ENCODE peak calls at places on chromosomes 7 and 10, in eight cellular contexts. One of them, this sample, is unnamed.
A peak's percentile ranks its signal among the peaks of the same experiment; 100 is the strongest.

GRCh38 chr7:70098133-70098561 is 499.9 kb downstream of the AUTS2 start:
- DNase-seq in fibroblast of mammary gland: no peak
- DNase-seq in kidney epithelial cell: no peak
- DNase-seq in activated T-cell treated with anti-CD3 and anti-CD28 coated beads for 4 hours: no peak
- DNase-seq in brain microvascular endothelial cell: no peak
- DNase-seq in midbrain: no peak
- DNase-seq in activated CD4-positive, alpha-beta T cell treated with anti-CD3 and anti-CD28 coated beads for 36 hours: no peak
- DNase-seq in T-cell: no peak
- DNase-seq in this sample: no peak

GRCh38 chr10:110864662-110865140 is 7.0 kb upstream of the PDCD4 start:
- DNase-seq in activated T-cell treated with anti-CD3 and anti-CD28 coated beads for 4 hours: no peak
- DNase-seq in activated CD4-positive, alpha-beta T cell treated with anti-CD3 and anti-CD28 coated beads for 36 hours: peak; percentile 65
- DNase-seq in kidney epithelial cell: no peak
- DNase-seq in T-cell: peak; percentile 79
- DNase-seq in fibroblast of mammary gland: peak; percentile 11
- DNase-seq in brain microvascular endothelial cell: no peak
- DNase-seq in midbrain: peak; percentile 15
- DNase-seq in this sample: no peak

GRCh38 chr10:3548702-3549101 is 236.3 kb downstream of the KLF6 start:
- DNase-seq in T-cell: no peak
- DNase-seq in midbrain: no peak
- DNase-seq in activated CD4-positive, alpha-beta T cell treated with anti-CD3 and anti-CD28 coated beads for 36 hours: no peak
- DNase-seq in activated T-cell treated with anti-CD3 and anti-CD28 coated beads for 4 hours: no peak
- DNase-seq in fibroblast of mammary gland: peak; percentile 44
- DNase-seq in kidney epithelial cell: no peak
- DNase-seq in brain microvascular endothelial cell: no peak
- DNase-seq in this sample: no peak

GRCh38 chr7:64893401-64893800 is 9.7 kb upstream of the ZNF273 start:
- DNase-seq in activated T-cell treated with anti-CD3 and anti-CD28 coated beads for 4 hours: no peak
- DNase-seq in brain microvascular endothelial cell: no peak
- DNase-seq in kidney epithelial cell: no peak
- DNase-seq in midbrain: no peak
- DNase-seq in T-cell: no peak
- DNase-seq in activated CD4-positive, alpha-beta T cell treated with anti-CD3 and anti-CD28 coated beads for 36 hours: no peak
- DNase-seq in fibroblast of mammary gland: no peak
- DNase-seq in this sample: no peak

GRCh38 chr7:388961-389701 is 99.2 kb downstream of the FOXL3 start:
- DNase-seq in fibroblast of mammary gland: no peak
- DNase-seq in activated CD4-positive, alpha-beta T cell treated with anti-CD3 and anti-CD28 coated beads for 36 hours: no peak
- DNase-seq in T-cell: no peak
- DNase-seq in activated T-cell treated with anti-CD3 and anti-CD28 coated beads for 4 hours: no peak
- DNase-seq in kidney epithelial cell: no peak
- DNase-seq in brain microvascular endothelial cell: no peak
- DNase-seq in midbrain: no peak
- DNase-seq in this sample: peak; percentile 59

GRCh38 chr10:116274141-116274861 is 1.3 kb upstream of the GFRA1 start:
- DNase-seq in activated CD4-positive, alpha-beta T cell treated with anti-CD3 and anti-CD28 coated beads for 36 hours: peak; percentile 11
- DNase-seq in kidney epithelial cell: no peak
- DNase-seq in T-cell: no peak
- DNase-seq in activated T-cell treated with anti-CD3 and anti-CD28 coated beads for 4 hours: no peak
- DNase-seq in brain microvascular endothelial cell: no peak
- DNase-seq in fibroblast of mammary gland: no peak
- DNase-seq in midbrain: no peak
- DNase-seq in this sample: no peak

GRCh38 chr7:44847509-44847919 is 373 bp downstream of the H2AZ2 start:
- DNase-seq in T-cell: peak; percentile 74
- DNase-seq in activated CD4-positive, alpha-beta T cell treated with anti-CD3 and anti-CD28 coated beads for 36 hours: peak; percentile 93
- DNase-seq in fibroblast of mammary gland: peak; percentile 78
- DNase-seq in brain microvascular endothelial cell: peak; percentile 80
- DNase-seq in kidney epithelial cell: peak; percentile 34
- DNase-seq in activated T-cell treated with anti-CD3 and anti-CD28 coated beads for 4 hours: peak; percentile 77
- DNase-seq in midbrain: peak; percentile 88
- DNase-seq in this sample: no peak

GRCh38 chr7:124322561-124322960 is 289.7 kb upstream of the TMEM229A start:
- DNase-seq in midbrain: no peak
- DNase-seq in activated T-cell treated with anti-CD3 and anti-CD28 coated beads for 4 hours: no peak
- DNase-seq in T-cell: no peak
- DNase-seq in kidney epithelial cell: no peak
- DNase-seq in brain microvascular endothelial cell: no peak
- DNase-seq in activated CD4-positive, alpha-beta T cell treated with anti-CD3 and anti-CD28 coated beads for 36 hours: no peak
- DNase-seq in fibroblast of mammary gland: no peak
- DNase-seq in this sample: no peak

GRCh38 chr7:92714767-92715166 is 121.6 kb downstream of the CDK6 start:
- DNase-seq in brain microvascular endothelial cell: no peak
- DNase-seq in fibroblast of mammary gland: no peak
- DNase-seq in activated CD4-positive, alpha-beta T cell treated with anti-CD3 and anti-CD28 coated beads for 36 hours: no peak
- DNase-seq in T-cell: no peak
- DNase-seq in activated T-cell treated with anti-CD3 and anti-CD28 coated beads for 4 hours: no peak
- DNase-seq in kidney epithelial cell: peak; percentile 44
- DNase-seq in midbrain: no peak
- DNase-seq in this sample: no peak

GRCh38 chr10:104268691-104269645 is at the start of gene GSTO2:
- DNase-seq in activated T-cell treated with anti-CD3 and anti-CD28 coated beads for 4 hours: peak; percentile 91
- DNase-seq in fibroblast of mammary gland: peak; percentile 97
- DNase-seq in brain microvascular endothelial cell: peak; percentile 95
- DNase-seq in midbrain: peak; percentile 98
- DNase-seq in T-cell: peak; percentile 98
- DNase-seq in kidney epithelial cell: peak; percentile 97
- DNase-seq in activated CD4-positive, alpha-beta T cell treated with anti-CD3 and anti-CD28 coated beads for 36 hours: peak; percentile 99
- DNase-seq in this sample: peak; percentile 100

GRCh38 chr7:158471716-158472115 is 115.9 kb downstream of the PTPRN2 start:
- DNase-seq in fibroblast of mammary gland: no peak
- DNase-seq in activated CD4-positive, alpha-beta T cell treated with anti-CD3 and anti-CD28 coated beads for 36 hours: no peak
- DNase-seq in T-cell: no peak
- DNase-seq in brain microvascular endothelial cell: no peak
- DNase-seq in activated T-cell treated with anti-CD3 and anti-CD28 coated beads for 4 hours: no peak
- DNase-seq in kidney epithelial cell: no peak
- DNase-seq in midbrain: no peak
- DNase-seq in this sample: no peak

GRCh38 chr10:9437131-9437530 is 1382.6 kb downstream of the GATA3 start:
- DNase-seq in fibroblast of mammary gland: peak; percentile 59
- DNase-seq in T-cell: no peak
- DNase-seq in midbrain: no peak
- DNase-seq in kidney epithelial cell: no peak
- DNase-seq in activated CD4-positive, alpha-beta T cell treated with anti-CD3 and anti-CD28 coated beads for 36 hours: no peak
- DNase-seq in activated T-cell treated with anti-CD3 and anti-CD28 coated beads for 4 hours: no peak
- DNase-seq in brain microvascular endothelial cell: peak; percentile 1
- DNase-seq in this sample: no peak

GRCh38 chr7:150448789-150449147 is 1.7 kb upstream of the GIMAP8 start:
- DNase-seq in kidney epithelial cell: no peak
- DNase-seq in T-cell: peak; percentile 77
- DNase-seq in fibroblast of mammary gland: peak; percentile 57
- DNase-seq in activated CD4-positive, alpha-beta T cell treated with anti-CD3 and anti-CD28 coated beads for 36 hours: peak; percentile 95
- DNase-seq in midbrain: peak; percentile 80
- DNase-seq in brain microvascular endothelial cell: peak; percentile 65
- DNase-seq in activated T-cell treated with anti-CD3 and anti-CD28 coated beads for 4 hours: peak; percentile 84
- DNase-seq in this sample: no peak

GRCh38 chr10:3924344-3924743 is 139.3 kb upstream of the KLF6 start:
- DNase-seq in midbrain: no peak
- DNase-seq in activated T-cell treated with anti-CD3 and anti-CD28 coated beads for 4 hours: no peak
- DNase-seq in T-cell: no peak
- DNase-seq in brain microvascular endothelial cell: peak; percentile 93
- DNase-seq in activated CD4-positive, alpha-beta T cell treated with anti-CD3 and anti-CD28 coated beads for 36 hours: no peak
- DNase-seq in kidney epithelial cell: peak; percentile 93
- DNase-seq in fibroblast of mammary gland: peak; percentile 98
- DNase-seq in this sample: no peak

GRCh38 chr7:120740348-120740747 is 117.6 kb downstream of the TSPAN12 start:
- DNase-seq in kidney epithelial cell: no peak
- DNase-seq in T-cell: no peak
- DNase-seq in fibroblast of mammary gland: peak; percentile 41
- DNase-seq in activated CD4-positive, alpha-beta T cell treated with anti-CD3 and anti-CD28 coated beads for 36 hours: no peak
- DNase-seq in midbrain: no peak
- DNase-seq in brain microvascular endothelial cell: peak; percentile 62
- DNase-seq in activated T-cell treated with anti-CD3 and anti-CD28 coated beads for 4 hours: no peak
- DNase-seq in this sample: no peak

GRCh38 chr10:79084972-79085597 is 16.3 kb downstream of the ZMIZ1 start:
- DNase-seq in kidney epithelial cell: no peak
- DNase-seq in activated CD4-positive, alpha-beta T cell treated with anti-CD3 and anti-CD28 coated beads for 36 hours: no peak
- DNase-seq in T-cell: no peak
- DNase-seq in midbrain: no peak
- DNase-seq in fibroblast of mammary gland: no peak
- DNase-seq in brain microvascular endothelial cell: no peak
- DNase-seq in activated T-cell treated with anti-CD3 and anti-CD28 coated beads for 4 hours: no peak
- DNase-seq in this sample: no peak

GRCh38 chr7:65746398-65746669 is 126.5 kb upstream of the VKORC1L1 start:
- DNase-seq in fibroblast of mammary gland: peak; percentile 75
- DNase-seq in brain microvascular endothelial cell: peak; percentile 29
- DNase-seq in kidney epithelial cell: no peak
- DNase-seq in activated CD4-positive, alpha-beta T cell treated with anti-CD3 and anti-CD28 coated beads for 36 hours: no peak
- DNase-seq in T-cell: no peak
- DNase-seq in activated T-cell treated with anti-CD3 and anti-CD28 coated beads for 4 hours: no peak
- DNase-seq in midbrain: no peak
- DNase-seq in this sample: no peak

GRCh38 chr7:2474813-2475677 is 1.2 kb downstream of the GRIFIN start:
- DNase-seq in fibroblast of mammary gland: no peak
- DNase-seq in T-cell: no peak
- DNase-seq in activated T-cell treated with anti-CD3 and anti-CD28 coated beads for 4 hours: no peak
- DNase-seq in activated CD4-positive, alpha-beta T cell treated with anti-CD3 and anti-CD28 coated beads for 36 hours: no peak
- DNase-seq in kidney epithelial cell: no peak
- DNase-seq in brain microvascular endothelial cell: no peak
- DNase-seq in midbrain: no peak
- DNase-seq in this sample: no peak

GRCh38 chr10:36109399-36110023 is 467.4 kb upstream of the FZD8 start:
- DNase-seq in kidney epithelial cell: no peak
- DNase-seq in midbrain: no peak
- DNase-seq in T-cell: no peak
- DNase-seq in activated CD4-positive, alpha-beta T cell treated with anti-CD3 and anti-CD28 coated beads for 36 hours: no peak
- DNase-seq in brain microvascular endothelial cell: no peak
- DNase-seq in activated T-cell treated with anti-CD3 and anti-CD28 coated beads for 4 hours: no peak
- DNase-seq in fibroblast of mammary gland: no peak
- DNase-seq in this sample: no peak

GRCh38 chr10:70341016-70341415 is 41.4 kb downstream of the LRRC20 start:
- DNase-seq in kidney epithelial cell: no peak
- DNase-seq in activated CD4-positive, alpha-beta T cell treated with anti-CD3 and anti-CD28 coated beads for 36 hours: no peak
- DNase-seq in brain microvascular endothelial cell: no peak
- DNase-seq in midbrain: no peak
- DNase-seq in activated T-cell treated with anti-CD3 and anti-CD28 coated beads for 4 hours: no peak
- DNase-seq in T-cell: no peak
- DNase-seq in fibroblast of mammary gland: no peak
- DNase-seq in this sample: no peak

GRCh38 chr10:78852856-78853255 is 215.9 kb upstream of the ZMIZ1 start:
- DNase-seq in midbrain: no peak
- DNase-seq in kidney epithelial cell: no peak
- DNase-seq in brain microvascular endothelial cell: no peak
- DNase-seq in activated CD4-positive, alpha-beta T cell treated with anti-CD3 and anti-CD28 coated beads for 36 hours: peak; percentile 34
- DNase-seq in fibroblast of mammary gland: peak; percentile 32
- DNase-seq in T-cell: no peak
- DNase-seq in activated T-cell treated with anti-CD3 and anti-CD28 coated beads for 4 hours: no peak
- DNase-seq in this sample: peak; percentile 67

GRCh38 chr7:3510101-3511020 is 209.3 kb downstream of the SDK1 start:
- DNase-seq in brain microvascular endothelial cell: peak; percentile 15
- DNase-seq in activated T-cell treated with anti-CD3 and anti-CD28 coated beads for 4 hours: no peak
- DNase-seq in activated CD4-positive, alpha-beta T cell treated with anti-CD3 and anti-CD28 coated beads for 36 hours: no peak
- DNase-seq in midbrain: no peak
- DNase-seq in kidney epithelial cell: no peak
- DNase-seq in T-cell: no peak
- DNase-seq in fibroblast of mammary gland: no peak
- DNase-seq in this sample: no peak

GRCh38 chr7:71851776-71852548 is 560.2 kb downstream of the CALN1 start:
- DNase-seq in activated CD4-positive, alpha-beta T cell treated with anti-CD3 and anti-CD28 coated beads for 36 hours: no peak
- DNase-seq in brain microvascular endothelial cell: no peak
- DNase-seq in kidney epithelial cell: no peak
- DNase-seq in activated T-cell treated with anti-CD3 and anti-CD28 coated beads for 4 hours: no peak
- DNase-seq in T-cell: no peak
- DNase-seq in fibroblast of mammary gland: no peak
- DNase-seq in midbrain: no peak
- DNase-seq in this sample: no peak

GRCh38 chr7:152362128-152362926 is 73.5 kb downstream of the KMT2C start:
- DNase-seq in kidney epithelial cell: no peak
- DNase-seq in activated T-cell treated with anti-CD3 and anti-CD28 coated beads for 4 hours: no peak
- DNase-seq in fibroblast of mammary gland: no peak
- DNase-seq in T-cell: no peak
- DNase-seq in brain microvascular endothelial cell: no peak
- DNase-seq in activated CD4-positive, alpha-beta T cell treated with anti-CD3 and anti-CD28 coated beads for 36 hours: no peak
- DNase-seq in midbrain: no peak
- DNase-seq in this sample: no peak

GRCh38 chr7:128124786-128125185 is 93.5 kb upstream of the LRRC4 start:
- DNase-seq in activated CD4-positive, alpha-beta T cell treated with anti-CD3 and anti-CD28 coated beads for 36 hours: no peak
- DNase-seq in fibroblast of mammary gland: no peak
- DNase-seq in activated T-cell treated with anti-CD3 and anti-CD28 coated beads for 4 hours: no peak
- DNase-seq in T-cell: no peak
- DNase-seq in brain microvascular endothelial cell: no peak
- DNase-seq in midbrain: no peak
- DNase-seq in kidney epithelial cell: no peak
- DNase-seq in this sample: no peak

GRCh38 chr10:79180619-79181221 is 112.0 kb downstream of the ZMIZ1 start:
- DNase-seq in activated T-cell treated with anti-CD3 and anti-CD28 coated beads for 4 hours: no peak
- DNase-seq in midbrain: no peak
- DNase-seq in brain microvascular endothelial cell: no peak
- DNase-seq in kidney epithelial cell: no peak
- DNase-seq in activated CD4-positive, alpha-beta T cell treated with anti-CD3 and anti-CD28 coated beads for 36 hours: no peak
- DNase-seq in fibroblast of mammary gland: no peak
- DNase-seq in T-cell: no peak
- DNase-seq in this sample: no peak

GRCh38 chr10:45997994-45998763 is 25.9 kb downstream of the TIMM23 start:
- DNase-seq in brain microvascular endothelial cell: no peak
- DNase-seq in activated T-cell treated with anti-CD3 and anti-CD28 coated beads for 4 hours: no peak
- DNase-seq in activated CD4-positive, alpha-beta T cell treated with anti-CD3 and anti-CD28 coated beads for 36 hours: no peak
- DNase-seq in midbrain: no peak
- DNase-seq in kidney epithelial cell: no peak
- DNase-seq in T-cell: no peak
- DNase-seq in fibroblast of mammary gland: no peak
- DNase-seq in this sample: no peak

GRCh38 chr10:70909326-70909935 is 21.1 kb upstream of the PCBD1 start:
- DNase-seq in activated T-cell treated with anti-CD3 and anti-CD28 coated beads for 4 hours: no peak
- DNase-seq in brain microvascular endothelial cell: no peak
- DNase-seq in midbrain: no peak
- DNase-seq in T-cell: no peak
- DNase-seq in fibroblast of mammary gland: no peak
- DNase-seq in activated CD4-positive, alpha-beta T cell treated with anti-CD3 and anti-CD28 coated beads for 36 hours: no peak
- DNase-seq in kidney epithelial cell: no peak
- DNase-seq in this sample: no peak

GRCh38 chr7:70738080-70738479 is 393.9 kb upstream of the GALNT17 start:
- DNase-seq in midbrain: peak; percentile 33
- DNase-seq in T-cell: no peak
- DNase-seq in brain microvascular endothelial cell: peak; percentile 6
- DNase-seq in fibroblast of mammary gland: peak; percentile 52
- DNase-seq in activated CD4-positive, alpha-beta T cell treated with anti-CD3 and anti-CD28 coated beads for 36 hours: no peak
- DNase-seq in activated T-cell treated with anti-CD3 and anti-CD28 coated beads for 4 hours: no peak
- DNase-seq in kidney epithelial cell: peak; percentile 23
- DNase-seq in this sample: no peak